ENCODE peak calls at places on chromosomes 5 and 9, in six cellular contexts. G is A549, Q is GM12878, O is HepG2, P is endothelial cell of umbilical vein, A is K562. D is an unnamed sample.

GRCh38 chr5:142661957-142662356 is 23.9 kb downstream of the FGF1 start:
- DNase-seq in G (no peak), Q (no peak), O (no peak), P (no peak), A (no peak), D (no peak)

GRCh38 chr9:94921072-94921471 is 194.6 kb downstream of the AOPEP start:
- DNase-seq in G (no peak), Q (no peak), O (no peak), P (no peak), A (no peak), D (no peak)

GRCh38 chr5:179926657-179927056 is 19.0 kb upstream of the TBC1D9B start:
- DNase-seq in G (no peak), Q (no peak), O (no peak), P (no peak), A (no peak), D (no peak)

GRCh38 chr9:77015291-77016048 is 4.0 kb upstream of the FOXB2 start:
- DNase-seq in G (no peak), Q (no peak), O (no peak), P (no peak), A (no peak), D (no peak)

GRCh38 chr5:31225118-31225517 is 31.6 kb downstream of the CDH6 start:
- DNase-seq in G (no peak), Q (no peak), O (no peak), P (no peak), A (no peak), D (no peak)

GRCh38 chr5:174315471-174315870 is 270.0 kb downstream of the NSG2 start:
- DNase-seq in G (no peak), Q (no peak), O (no peak), P (no peak), A (no peak), D (no peak)

GRCh38 chr9:126956929-126957686 is 42.5 kb downstream of the RALGPS1 start:
- DNase-seq in G (peak), Q (no peak), O (no peak), P (no peak), A (peak), D (no peak)

GRCh38 chr9:113345165-113345564 is 4.2 kb upstream of the BSPRY start:
- DNase-seq in G (no peak), Q (no peak), O (peak), P (no peak), A (no peak), D (no peak)

GRCh38 chr5:67028371-67028770 is 168.2 kb downstream of the CD180 start:
- DNase-seq in G (no peak), Q (no peak), O (no peak), P (no peak), A (no peak), D (no peak)
- TF ChIP-seq MYC in G (no peak), Q (no peak), O (no peak), P (no peak), A (no peak), D (no peak)

DNA sequence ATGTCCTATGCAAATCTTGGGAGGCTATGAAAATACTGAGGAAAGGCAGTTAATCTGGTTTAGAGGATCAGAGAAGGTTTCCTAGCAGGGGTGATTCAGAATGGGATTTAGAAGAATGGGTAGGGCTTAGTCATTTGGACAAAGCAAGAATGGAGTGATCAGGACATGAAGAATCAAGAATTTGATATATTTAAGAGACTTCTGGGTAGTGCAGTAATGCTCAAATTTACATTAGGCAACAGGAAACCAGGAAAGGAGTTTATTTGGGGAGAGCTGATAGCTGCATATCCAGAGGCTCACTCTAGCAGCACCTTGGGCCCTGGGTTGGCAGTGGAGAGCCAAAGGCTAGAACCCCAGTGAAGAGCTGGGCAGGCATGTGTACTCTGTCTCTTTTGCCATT is 78.9 kb upstream of the PAPPA start:
- DNase-seq in G (no peak), Q (no peak), O (no peak), P (no peak), A (no peak), D (no peak)
- TF ChIP-seq MYC in G (no peak), Q (no peak), O (no peak), P (no peak), A (no peak), D (no peak)

GRCh38 chr5:149424371-149425315 is 45.6 kb upstream of the IL17B start:
- DNase-seq in G (no peak), Q (no peak), O (no peak), P (no peak), A (no peak), D (no peak)
- TF ChIP-seq MYC in G (no peak), Q (no peak), O (no peak), P (no peak), A (no peak), D (no peak)

GRCh38 chr5:14186132-14186830 is 43.1 kb downstream of the TRIO start:
- DNase-seq in G (no peak), Q (no peak), O (no peak), P (peak), A (no peak), D (no peak)
- TF ChIP-seq MYC in G (no peak), Q (no peak), O (no peak), P (no peak), A (no peak), D (no peak)

D was measured in NB4.